ENCODE peak calls at places on chromosomes 11 and 22, in eight cellular contexts. F, V, T, Q, D, R, C and Z are unnamed samples. For H3K4me1, the result is how much of the 10 kb centered on the place peaks cover.

GRCh38 chr11:71488086-71488967 is 35.3 kb downstream of the NADSYN1 start:
- DNase-seq in F (no peak), V (peak), T (no peak), Q (no peak), D (peak), R (peak), C (no peak), Z (no peak)

GRCh38 chr11:10444725-10445286 is 10.3 kb upstream of the AMPD3 start:
- DNase-seq in F (no peak), V (no peak), T (no peak), Q (no peak), D (no peak), R (peak), C (no peak), Z (no peak)

GRCh38 chr22:19717181-19717580 is 2.9 kb downstream of the SEPTIN5 start:
- DNase-seq in F (no peak), V (no peak), T (no peak), Q (no peak), D (no peak), R (no peak), C (no peak), Z (peak)

GRCh38 chr11:118180300-118180703 is 3.9 kb upstream of the SCN2B start:
- DNase-seq in F (no peak), V (no peak), T (no peak), Q (no peak), D (no peak), R (no peak), C (no peak), Z (no peak)

GRCh38 chr11:20671856-20672546 is 2.6 kb downstream of the NELL1 start:
- DNase-seq in F (no peak), V (no peak), T (no peak), Q (no peak), D (peak), R (no peak), C (no peak), Z (no peak)

GRCh38 chr11:57476223-57476882 is 16.0 kb downstream of the RTN4RL2 start:
- DNase-seq in F (no peak), V (no peak), T (no peak), Q (peak), D (no peak), R (peak), C (no peak), Z (peak)

GRCh38 chr11:128207861-128208321 is 379.5 kb downstream of the ETS1 start:
- DNase-seq in F (peak), V (no peak), T (peak), Q (no peak), D (peak), R (no peak), C (no peak), Z (no peak)

GRCh38 chr11:58485961-58486360 is 21.9 kb downstream of the OR5B21 start:
- DNase-seq in F (no peak), V (no peak), T (no peak), Q (no peak), D (no peak), R (no peak), C (no peak), Z (no peak)

GRCh38 chr22:33888821-33889220 is 31.5 kb downstream of the LARGE1 start:
- DNase-seq in F (no peak), V (no peak), T (no peak), Q (no peak), D (no peak), R (no peak), C (no peak), Z (no peak)
- H3K4me3 ChIP-seq in F (no peak), V (no peak), T (no peak), Q (no peak), D (no peak), R (no peak), C (no peak), Z (no peak)

GRCh38 chr11:130763087-130763980 is 152.9 kb downstream of the SNX19 start:
- DNase-seq in F (no peak), V (no peak), T (no peak), Q (no peak), D (no peak), R (no peak), C (no peak), Z (no peak)
- H3K4me1 ChIP-seq in F (under half), V (under half), T (under half), Q (under half), D (under half), R (under half), C (under half), Z (under half)

GRCh38 chr11:61510980-61511373 is 2.4 kb downstream of the LRRC10B start:
- DNase-seq in F (no peak), V (no peak), T (no peak), Q (no peak), D (no peak), R (no peak), C (no peak), Z (no peak)
- H3K4me3 ChIP-seq in F (no peak), V (no peak), T (no peak), Q (no peak), D (no peak), R (no peak), C (no peak), Z (no peak)

DNA sequence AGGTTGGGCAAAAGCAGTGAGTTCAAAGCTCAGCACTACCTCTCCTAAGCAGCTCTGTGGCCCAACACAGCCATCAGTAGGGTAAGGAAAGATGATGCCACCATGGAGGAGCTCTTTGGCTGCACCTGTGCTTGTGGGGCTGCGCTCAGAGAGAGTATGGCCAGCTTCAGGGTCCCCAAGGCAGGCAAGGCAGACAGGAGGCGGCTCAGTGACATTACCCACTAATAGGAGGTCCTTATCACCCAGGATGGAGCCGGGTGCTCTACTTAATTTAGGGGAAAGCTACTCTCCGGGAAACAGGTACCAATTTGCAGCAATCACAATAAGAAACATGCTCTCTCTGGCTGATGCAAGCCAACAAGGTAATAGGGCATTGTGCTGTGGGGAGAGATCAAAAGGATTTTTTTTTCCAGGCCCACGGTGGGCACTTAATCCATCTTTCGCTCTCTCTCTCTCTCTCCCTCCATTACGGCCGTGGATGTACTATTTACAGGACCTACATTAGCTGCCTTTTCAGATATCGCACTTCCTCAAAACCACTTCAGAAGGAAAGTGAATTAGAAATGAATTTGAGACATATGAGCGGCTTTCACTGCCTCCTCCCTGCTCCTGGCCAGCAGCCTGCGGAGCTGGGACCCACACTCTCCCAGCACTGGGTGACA is 446.3 kb downstream of the SOX6 start:
- DNase-seq in F (no peak), V (no peak), T (no peak), Q (no peak), D (no peak), R (no peak), C (no peak), Z (no peak)
- H3K4me1 ChIP-seq in F (under half), V (under half), T (under half), Q (under half), D (under half), R (under half), C (under half), Z (under half)

GRCh38 chr22:30564045-30564765 is 10.3 kb downstream of the GAL3ST1 start:
- DNase-seq in F (no peak), V (no peak), T (no peak), Q (no peak), D (no peak), R (no peak), C (no peak), Z (no peak)

GRCh38 chr22:30568137-30568805 is 6.2 kb downstream of the GAL3ST1 start:
- DNase-seq in F (no peak), V (no peak), T (no peak), Q (no peak), D (no peak), R (no peak), C (no peak), Z (no peak)

GRCh38 chr22:30564766-30565118 is 9.7 kb downstream of the GAL3ST1 start:
- DNase-seq in F (no peak), V (no peak), T (no peak), Q (no peak), D (no peak), R (no peak), C (no peak), Z (no peak)

GRCh38 chr22:30566125-30566524 is 8.3 kb downstream of the GAL3ST1 start:
- DNase-seq in F (no peak), V (no peak), T (no peak), Q (no peak), D (no peak), R (no peak), C (no peak), Z (no peak)

GRCh38 chr22:30565341-30565740 is 9.1 kb downstream of the GAL3ST1 start:
- DNase-seq in F (no peak), V (no peak), T (no peak), Q (no peak), D (no peak), R (no peak), C (no peak), Z (no peak)
- H3K4me3 ChIP-seq in F (no peak), V (no peak), T (no peak), Q (no peak), D (no peak), R (no peak), C (no peak), Z (no peak)

GRCh38 chr11:36452231-36452630 is 57.8 kb downstream of the TRAF6 start:
- DNase-seq in F (peak), V (no peak), T (no peak), Q (no peak), D (no peak), R (no peak), C (no peak), Z (no peak)
- H3K4me1 ChIP-seq in F (half or more), V (under half), T (under half), Q (half or more), D (under half), R (under half), C (under half), Z (half or more)

GRCh38 chr22:46754826-46755225 is 7.6 kb upstream of the TBC1D22A start:
- DNase-seq in F (no peak), V (no peak), T (no peak), Q (no peak), D (no peak), R (no peak), C (no peak), Z (no peak)
- H3K4me3 ChIP-seq in F (no peak), V (no peak), T (no peak), Q (no peak), D (no peak), R (no peak), C (no peak), Z (no peak)

DNA sequence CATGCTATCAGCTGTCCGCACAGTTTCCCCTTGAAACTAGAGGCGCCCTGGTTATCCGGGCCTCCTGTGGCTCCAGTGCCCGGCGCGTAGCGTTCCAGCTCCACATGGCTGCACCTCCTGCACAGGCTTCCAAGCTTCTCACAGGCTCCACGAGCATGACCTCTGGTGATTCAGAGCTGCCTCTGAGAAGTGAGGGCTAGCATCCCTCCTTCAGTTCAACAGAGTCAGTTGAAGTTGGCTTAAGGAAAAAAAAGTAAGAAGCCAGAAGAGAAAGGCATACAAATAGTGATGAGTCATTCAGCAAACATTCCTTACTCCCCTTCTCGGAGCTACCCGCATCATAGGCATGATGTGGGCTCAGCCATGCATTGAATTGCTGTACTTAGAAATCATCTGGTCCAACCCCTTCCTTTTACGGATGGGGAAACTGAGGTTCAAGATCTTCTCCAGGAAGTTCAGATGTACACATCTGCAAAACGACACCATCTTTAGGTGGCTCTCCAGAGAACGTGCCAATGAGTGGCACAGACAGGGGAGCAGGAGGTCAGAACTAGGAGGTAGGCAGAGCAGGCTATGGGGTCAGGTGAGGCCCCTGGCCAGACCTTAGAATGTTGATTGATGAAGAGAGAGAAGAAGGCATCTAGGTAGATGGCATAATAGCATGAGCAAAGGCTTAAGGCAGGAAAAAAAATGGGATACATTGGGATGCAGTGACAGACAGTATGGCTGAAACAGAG is 216.3 kb upstream of the TBCEL start:
- DNase-seq in F (peak), V (no peak), T (peak), Q (no peak), D (peak), R (no peak), C (no peak), Z (no peak)
- H3K4me1 ChIP-seq in F (under half), V (under half), T (under half), Q (under half), D (under half), R (under half), C (under half), Z (under half)